ENCODE peak calls at places on chromosomes 3 and 15, in ten cellular contexts. M is suprapubic skin; C is HTR-8/SVneo; R is activated T-cell treated with anti-CD3 and anti-CD28 coated beads, Interleukin-2, amount 50 U/mL, for 72 hours; P is A549; Q is WTC11; F is activated gamma-delta T cell treated with Interleukin-2 at 50 U/mL for 16 hours; J is activated CD4-positive, alpha-beta T cell treated with anti-CD3 and anti-CD28 coated beads for 36 hours; G is AG09319; Z is stimulated activated naive B cell treated with anti-CD40 and anti-IgM and Interleukin-4, amounts not matched to agents 10 μg/mL and 1 μg/mL and 100 μg/mL, for 72 hours. N is an unnamed sample.

GRCh38 chr3:20458994-20459736 is 273.2 kb upstream of the SGO1 start:
- DNase-seq in M (no peak), C (no peak), R (no peak), P (no peak), Q (no peak), F (no peak), J (no peak), G (no peak), Z (no peak), N (no peak)

GRCh38 chr3:21750291-21750690 is 719 bp downstream of the ZNF385D start:
- DNase-seq in M (no peak), C (no peak), R (no peak), P (no peak), Q (no peak), F (no peak), J (no peak), G (no peak), Z (no peak), N (no peak)

GRCh38 chr3:88235102-88235501 is 85.3 kb downstream of the C3orf38 start:
- DNase-seq in M (no peak), C (peak), R (no peak), P (no peak), Q (no peak), F (no peak), J (no peak), G (no peak), Z (no peak), N (no peak)

GRCh38 chr3:14602804-14603644 is 48.5 kb upstream of the CCDC174 start:
- DNase-seq in M (no peak), C (peak), R (no peak), P (no peak), Q (peak), F (no peak), J (no peak), G (no peak), Z (no peak), N (no peak)

GRCh38 chr3:115713247-115713646 is 89.9 kb downstream of the GAP43 start:
- DNase-seq in M (no peak), C (no peak), R (no peak), P (no peak), Q (no peak), F (no peak), J (no peak), G (no peak), Z (no peak), N (no peak)

GRCh38 chr15:101003076-101003475 is 83.9 kb downstream of the LRRK1 start:
- DNase-seq in M (no peak), C (no peak), R (no peak), P (no peak), Q (no peak), F (no peak), J (no peak), G (no peak), Z (no peak), N (no peak)

GRCh38 chr15:59501531-59502113 is 63.6 kb downstream of the FAM81A start:
- DNase-seq in M (no peak), C (peak), R (peak), P (peak), Q (peak), F (no peak), J (peak), G (no peak), Z (no peak), N (peak)

GRCh38 chr3:65831733-65832425 is 206.8 kb downstream of the MAGI1 start:
- DNase-seq in M (no peak), C (peak), R (no peak), P (no peak), Q (no peak), F (no peak), J (no peak), G (peak), Z (no peak), N (peak)

GRCh38 chr15:57035664-57036063 is 117.2 kb downstream of the TCF12 start:
- DNase-seq in M (no peak), C (no peak), R (no peak), P (no peak), Q (peak), F (no peak), J (no peak), G (no peak), Z (no peak), N (no peak)

GRCh38 chr3:40208251-40208650 is 101.3 kb upstream of the EIF1B start:
- DNase-seq in M (no peak), C (no peak), R (no peak), P (no peak), Q (no peak), F (no peak), J (no peak), G (no peak), Z (no peak), N (no peak)

GRCh38 chr15:77633134-77633912 is 611 bp upstream of the LINGO1 start:
- DNase-seq in M (peak), C (peak), R (peak), P (peak), Q (peak), F (peak), J (peak), G (peak), Z (peak), N (peak)

GRCh38 chr3:22284559-22284958 is 533.5 kb upstream of the ZNF385D start:
- DNase-seq in M (no peak), C (peak), R (no peak), P (no peak), Q (no peak), F (no peak), J (no peak), G (no peak), Z (no peak), N (peak)

GRCh38 chr3:61776390-61776789 is 215.0 kb downstream of the PTPRG start:
- DNase-seq in M (no peak), C (no peak), R (no peak), P (no peak), Q (no peak), F (no peak), J (no peak), G (no peak), Z (no peak), N (no peak)

GRCh38 chr15:42457445-42458442 is 33.2 kb downstream of the ZNF106 start:
- DNase-seq in M (peak), C (peak), R (no peak), P (no peak), Q (peak), F (no peak), J (no peak), G (peak), Z (no peak), N (peak)

GRCh38 chr3:46680298-46680826 is 13.1 kb downstream of the ALS2CL start:
- DNase-seq in M (no peak), C (no peak), R (no peak), P (no peak), Q (no peak), F (no peak), J (no peak), G (no peak), Z (no peak), N (no peak)

GRCh38 chr3:99854899-99855298 is 37.2 kb downstream of the CMSS1 start:
- DNase-seq in M (no peak), C (no peak), R (no peak), P (no peak), Q (no peak), F (no peak), J (no peak), G (no peak), Z (no peak), N (no peak)

GRCh38 chr3:17741621-17742091 is 775 bp downstream of the TBC1D5 start:
- DNase-seq in M (no peak), C (no peak), R (no peak), P (no peak), Q (no peak), F (no peak), J (no peak), G (no peak), Z (no peak), N (no peak)

GRCh38 chr15:40902605-40903561 is 8.6 kb downstream of the VPS18 start:
- DNase-seq in M (no peak), C (no peak), R (no peak), P (no peak), Q (no peak), F (no peak), J (peak), G (no peak), Z (no peak), N (no peak)

GRCh38 chr3:175002732-175003143 is 143.6 kb downstream of the NAALADL2 start:
- DNase-seq in M (no peak), C (peak), R (no peak), P (no peak), Q (no peak), F (no peak), J (no peak), G (peak), Z (no peak), N (peak)

GRCh38 chr15:53869806-53870073 is 108.5 kb upstream of the UNC13C start:
- DNase-seq in M (no peak), C (no peak), R (no peak), P (peak), Q (no peak), F (no peak), J (no peak), G (no peak), Z (no peak), N (no peak)

GRCh38 chr15:57903626-57904025 is 161.9 kb downstream of the ALDH1A2 start:
- DNase-seq in M (no peak), C (no peak), R (no peak), P (no peak), Q (no peak), F (no peak), J (no peak), G (no peak), Z (no peak), N (no peak)

GRCh38 chr3:148023994-148024393 is 614.8 kb downstream of the ZIC1 start:
- DNase-seq in M (no peak), C (peak), R (no peak), P (no peak), Q (no peak), F (no peak), J (no peak), G (no peak), Z (no peak), N (peak)

GRCh38 chr3:84960581-84960980 is 1.8 kb downstream of the CADM2 start:
- DNase-seq in M (no peak), C (no peak), R (no peak), P (no peak), Q (no peak), F (no peak), J (no peak), G (no peak), Z (no peak), N (no peak)

GRCh38 chr3:161915283-161915682 is 418.7 kb downstream of the OTOL1 start:
- DNase-seq in M (no peak), C (no peak), R (no peak), P (no peak), Q (no peak), F (no peak), J (no peak), G (no peak), Z (no peak), N (no peak)

GRCh38 chr3:165185707-165186327 is 10.4 kb downstream of the SLITRK3 start:
- DNase-seq in M (no peak), C (peak), R (peak), P (peak), Q (peak), F (no peak), J (peak), G (peak), Z (no peak), N (peak)

GRCh38 chr3:100184960-100185566 is 70.8 kb upstream of the FILIP1L start:
- DNase-seq in M (no peak), C (no peak), R (no peak), P (no peak), Q (no peak), F (no peak), J (no peak), G (no peak), Z (no peak), N (peak)

GRCh38 chr3:16719426-16719825 is 114.2 kb upstream of the DAZL start:
- DNase-seq in M (no peak), C (no peak), R (no peak), P (no peak), Q (no peak), F (no peak), J (no peak), G (no peak), Z (no peak), N (no peak)

GRCh38 chr3:72494076-72495000 is 353.9 kb downstream of the SHQ1 start:
- DNase-seq in M (no peak), C (no peak), R (no peak), P (no peak), Q (no peak), F (no peak), J (no peak), G (no peak), Z (no peak), N (peak)

GRCh38 chr15:65960586-65960985 is 91.3 kb downstream of the RAB11A start:
- DNase-seq in M (no peak), C (no peak), R (no peak), P (no peak), Q (no peak), F (no peak), J (no peak), G (no peak), Z (no peak), N (no peak)

GRCh38 chr3:124364230-124365022 is 365.8 kb upstream of the UMPS start:
- DNase-seq in M (no peak), C (no peak), R (no peak), P (no peak), Q (no peak), F (no peak), J (no peak), G (no peak), Z (no peak), N (no peak)

GRCh38 chr15:74584204-74584603 is 31.4 kb upstream of the CLK3 start:
- DNase-seq in M (no peak), C (no peak), R (no peak), P (no peak), Q (no peak), F (no peak), J (no peak), G (no peak), Z (no peak), N (no peak)

N was measured in stromal cell of bone marrow.